ENCODE peak calls at places on chromosomes 7 and 10, in six cellular contexts. F is CD4-positive, alpha-beta T cell; A is skeletal muscle cell; I is activated CD4-positive, alpha-beta T cell treated with anti-CD3 and anti-CD28 coated beads, Interleukin-2, amount 10 ng/mL, durations not matched to agents 7 days and 5 days; X is AG08395; Q is T follicular helper cell. S is an unnamed sample.

GRCh38 chr7:33776791-33777190 is 128.5 kb upstream of the BMPER start:
- DNase-seq in F (no peak), A (no peak), I (no peak), X (no peak), Q (no peak), S (no peak)

GRCh38 chr7:50665403-50666123 is 100.4 kb upstream of the DDC start:
- DNase-seq in F (no peak), A (peak), I (no peak), X (no peak), Q (no peak), S (no peak)

GRCh38 chr10:32132357-32132756 is 76.1 kb upstream of the KIF5B start:
- DNase-seq in F (no peak), A (no peak), I (no peak), X (no peak), Q (no peak), S (no peak)

GRCh38 chr7:115056019-115056418 is 134.1 kb downstream of the MDFIC start:
- DNase-seq in F (no peak), A (no peak), I (no peak), X (no peak), Q (no peak), S (no peak)

GRCh38 chr7:29080803-29081202 is 65.5 kb downstream of the CPVL start:
- DNase-seq in F (no peak), A (no peak), I (no peak), X (no peak), Q (no peak), S (no peak)

GRCh38 chr7:32881074-32881982 is 10.2 kb downstream of the KBTBD2 start:
- DNase-seq in F (no peak), A (no peak), I (no peak), X (peak), Q (no peak), S (no peak)

GRCh38 chr10:129694633-129695356 is 227.8 kb downstream of the MGMT start:
- DNase-seq in F (no peak), A (peak), I (no peak), X (no peak), Q (no peak), S (no peak)

GRCh38 chr7:50628469-50629084 is 63.4 kb upstream of the DDC start:
- DNase-seq in F (no peak), A (no peak), I (no peak), X (no peak), Q (no peak), S (no peak)

GRCh38 chr7:124856299-124856888 is 73.2 kb downstream of the POT1 start:
- DNase-seq in F (no peak), A (peak), I (no peak), X (peak), Q (no peak), S (peak)

GRCh38 chr10:58479016-58479415 is 33.7 kb upstream of the BICC1 start:
- DNase-seq in F (no peak), A (no peak), I (no peak), X (no peak), Q (no peak), S (no peak)

GRCh38 chr10:104274762-104275721 is 6.1 kb downstream of the GSTO2 start:
- DNase-seq in F (peak), A (no peak), I (peak), X (peak), Q (no peak), S (no peak)

GRCh38 chr7:48154792-48155413 is 16.4 kb upstream of the ABCA13 start:
- DNase-seq in F (no peak), A (no peak), I (peak), X (peak), Q (peak), S (no peak)

GRCh38 chr7:132742152-132742551 is 165.9 kb upstream of the PLXNA4 start:
- DNase-seq in F (no peak), A (peak), I (no peak), X (peak), Q (no peak), S (no peak)

GRCh38 chr7:105680505-105681187 is 99.4 kb upstream of the EFCAB10 start:
- DNase-seq in F (no peak), A (no peak), I (no peak), X (no peak), Q (no peak), S (no peak)

GRCh38 chr7:85386460-85386859 is 199.6 kb upstream of the SEMA3D start:
- DNase-seq in F (no peak), A (no peak), I (no peak), X (no peak), Q (no peak), S (no peak)

GRCh38 chr7:50397971-50398324 is 52.2 kb downstream of the FIGNL1 start:
- DNase-seq in F (no peak), A (no peak), I (no peak), X (no peak), Q (no peak), S (no peak)

GRCh38 chr10:123391275-123392028 is 237.2 kb downstream of the BUB3 start:
- DNase-seq in F (no peak), A (no peak), I (no peak), X (no peak), Q (no peak), S (no peak)

GRCh38 chr7:115789901-115790300 is 240.7 kb downstream of the TFEC start:
- DNase-seq in F (no peak), A (no peak), I (no peak), X (no peak), Q (no peak), S (no peak)

GRCh38 chr10:124228017-124228379 is 134.6 kb upstream of the CHST15 start:
- DNase-seq in F (no peak), A (no peak), I (no peak), X (no peak), Q (no peak), S (no peak)

GRCh38 chr10:575312-576129 is 113.9 kb downstream of the DIP2C start:
- DNase-seq in F (no peak), A (no peak), I (no peak), X (no peak), Q (no peak), S (no peak)

GRCh38 chr10:35339946-35340345 is 3.6 kb downstream of the CCNY start:
- DNase-seq in F (no peak), A (no peak), I (no peak), X (no peak), Q (no peak), S (no peak)

GRCh38 chr7:140390466-140391190 is 7.7 kb downstream of the SLC37A3 start:
- DNase-seq in F (no peak), A (no peak), I (peak), X (peak), Q (no peak), S (no peak)

GRCh38 chr7:127667017-127667670 is 15.2 kb downstream of the SND1 start:
- DNase-seq in F (no peak), A (no peak), I (no peak), X (peak), Q (no peak), S (no peak)

GRCh38 chr10:103395754-103396066 is 565 bp downstream of the ATP5MK start:
- DNase-seq in F (no peak), A (no peak), I (no peak), X (peak), Q (no peak), S (peak)

GRCh38 chr10:92822964-92823363 is 25.4 kb upstream of the EXOC6 start:
- DNase-seq in F (no peak), A (no peak), I (no peak), X (no peak), Q (no peak), S (no peak)

GRCh38 chr10:75650648-75651047 is 219.2 kb downstream of the LRMDA start:
- DNase-seq in F (no peak), A (no peak), I (no peak), X (no peak), Q (no peak), S (no peak)

GRCh38 chr7:18494821-18495408 is 634 bp upstream of the HDAC9 start:
- DNase-seq in F (no peak), A (no peak), I (no peak), X (peak), Q (no peak), S (no peak)

S was measured in neuronal stem cell.